ENCODE peak calls at places on chromosomes 1 and 21, in five cellular contexts. J is heart left ventricle, H is AG09309, Y is AG10803, V is fibroblast of the aortic adventitia. I is an unnamed sample.

GRCh38 chr1:230570724-230571390 is 71.4 kb upstream of the COG2 start:
- DNase-seq in J (no peak), H (no peak), Y (no peak), V (no peak), I (no peak)

GRCh38 chr1:45954401-45954847 is 151.0 kb downstream of the MAST2 start:
- DNase-seq in J (no peak), H (no peak), Y (peak), V (peak), I (no peak)

GRCh38 chr1:56411484-56412180 is 167.7 kb downstream of the PLPP3 start:
- DNase-seq in J (peak), H (peak), Y (peak), V (no peak), I (peak)

GRCh38 chr1:81430236-81430635 is 370.5 kb upstream of the ADGRL2 start:
- DNase-seq in J (no peak), H (no peak), Y (no peak), V (no peak), I (no peak)

GRCh38 chr1:195097316-195097715 is 1510.9 kb downstream of the KCNT2 start:
- DNase-seq in J (no peak), H (no peak), Y (no peak), V (no peak), I (no peak)

GRCh38 chr21:37780991-37781983 is 135.0 kb downstream of the KCNJ6 start:
- DNase-seq in J (no peak), H (no peak), Y (peak), V (no peak), I (no peak)

GRCh38 chr1:114956570-114956969 is 73.1 kb upstream of the TSHB start:
- DNase-seq in J (no peak), H (no peak), Y (peak), V (peak), I (no peak)

GRCh38 chr1:34266127-34266951 is 89.6 kb downstream of the C1orf94 start:
- DNase-seq in J (no peak), H (no peak), Y (peak), V (peak), I (no peak)

GRCh38 chr1:244210884-244211558 is 159.9 kb downstream of the ZBTB18 start:
- DNase-seq in J (no peak), H (no peak), Y (no peak), V (no peak), I (no peak)

GRCh38 chr1:76957961-76958360 is 90.7 kb downstream of the ST6GALNAC5 start:
- DNase-seq in J (no peak), H (no peak), Y (no peak), V (no peak), I (no peak)

GRCh38 chr1:51578383-51579109 is 38.3 kb upstream of the OSBPL9 start:
- DNase-seq in J (no peak), H (no peak), Y (no peak), V (no peak), I (no peak)

GRCh38 chr1:107525146-107525545 is 384.3 kb downstream of the NTNG1 start:
- DNase-seq in J (no peak), H (no peak), Y (peak), V (no peak), I (no peak)

GRCh38 chr1:176056312-176056711 is 150.8 kb downstream of the COP1 start:
- DNase-seq in J (no peak), H (no peak), Y (no peak), V (no peak), I (no peak)

GRCh38 chr1:184210048-184210447 is 158.5 kb downstream of the TSEN15 start:
- DNase-seq in J (no peak), H (peak), Y (peak), V (peak), I (peak)

GRCh38 chr1:6178751-6179563 is 1.2 kb downstream of the CHD5 start:
- DNase-seq in J (no peak), H (no peak), Y (no peak), V (no peak), I (no peak)

DNA sequence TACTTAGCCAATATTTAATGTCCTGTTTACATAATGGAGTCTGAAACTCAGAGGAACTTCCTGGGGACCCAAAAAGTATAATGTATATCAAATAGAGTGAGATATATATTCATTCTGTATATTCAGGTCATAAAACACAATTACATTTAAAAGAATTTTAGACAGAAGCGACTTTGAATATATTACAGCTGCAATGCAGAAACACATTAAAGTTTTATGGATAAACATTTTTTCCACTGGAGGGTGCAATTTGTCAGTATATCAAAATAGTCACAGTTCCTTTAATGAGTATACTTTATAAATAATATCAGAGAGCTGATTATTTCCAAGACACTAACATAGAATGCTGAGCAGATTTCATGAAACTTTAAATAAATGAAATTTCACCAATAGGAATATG is 43.9 kb upstream of the CRB1 start:
- DNase-seq in J (no peak), H (no peak), Y (no peak), V (peak), I (no peak)
- TF ChIP-seq CTCF in J (peak), H (no peak), Y (peak), V (peak), I (no peak)

DNA sequence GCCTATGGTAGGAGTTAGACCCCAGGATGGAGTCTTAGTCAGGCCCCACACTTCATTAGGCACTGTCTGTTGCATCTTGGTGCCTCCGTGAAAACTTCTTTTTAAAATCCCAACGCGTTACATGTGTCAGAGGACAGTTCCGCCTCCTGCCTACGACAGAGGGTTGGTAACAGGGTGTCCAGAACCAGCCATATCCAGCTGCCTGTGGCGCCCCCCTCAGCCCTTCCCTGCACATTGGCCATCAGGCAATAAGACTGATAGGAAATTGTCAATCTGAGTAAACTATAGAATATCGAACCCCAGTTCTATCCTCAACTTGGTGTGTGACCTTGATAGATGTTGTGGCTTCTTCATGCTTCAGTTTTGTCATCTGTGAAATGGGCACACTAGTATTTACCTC is 108.6 kb upstream of the CSF3R start:
- DNase-seq in J (no peak), H (no peak), Y (no peak), V (no peak), I (no peak)
- H3K4me3 ChIP-seq in J (no peak), H (no peak), Y (no peak), V (no peak), I (no peak)

GRCh38 chr1:171220551-171221175 is 27.6 kb upstream of the FMO1 start:
- DNase-seq in J (peak), H (no peak), Y (no peak), V (peak), I (no peak)
- TF ChIP-seq CTCF in J (no peak), H (peak), Y (peak), V (no peak), I (no peak)

GRCh38 chr1:100390507-100390906 is 38.2 kb downstream of the CDC14A start:
- DNase-seq in J (no peak), H (no peak), Y (no peak), V (no peak), I (no peak)

GRCh38 chr1:100391675-100392074 is 39.4 kb downstream of the CDC14A start:
- DNase-seq in J (no peak), H (no peak), Y (no peak), V (no peak), I (no peak)

GRCh38 chr1:100387209-100387608 is 34.9 kb downstream of the CDC14A start:
- DNase-seq in J (no peak), H (no peak), Y (peak), V (peak), I (peak)

GRCh38 chr1:100383743-100384405 is 31.6 kb downstream of the CDC14A start:
- DNase-seq in J (no peak), H (no peak), Y (no peak), V (no peak), I (no peak)

DNA sequence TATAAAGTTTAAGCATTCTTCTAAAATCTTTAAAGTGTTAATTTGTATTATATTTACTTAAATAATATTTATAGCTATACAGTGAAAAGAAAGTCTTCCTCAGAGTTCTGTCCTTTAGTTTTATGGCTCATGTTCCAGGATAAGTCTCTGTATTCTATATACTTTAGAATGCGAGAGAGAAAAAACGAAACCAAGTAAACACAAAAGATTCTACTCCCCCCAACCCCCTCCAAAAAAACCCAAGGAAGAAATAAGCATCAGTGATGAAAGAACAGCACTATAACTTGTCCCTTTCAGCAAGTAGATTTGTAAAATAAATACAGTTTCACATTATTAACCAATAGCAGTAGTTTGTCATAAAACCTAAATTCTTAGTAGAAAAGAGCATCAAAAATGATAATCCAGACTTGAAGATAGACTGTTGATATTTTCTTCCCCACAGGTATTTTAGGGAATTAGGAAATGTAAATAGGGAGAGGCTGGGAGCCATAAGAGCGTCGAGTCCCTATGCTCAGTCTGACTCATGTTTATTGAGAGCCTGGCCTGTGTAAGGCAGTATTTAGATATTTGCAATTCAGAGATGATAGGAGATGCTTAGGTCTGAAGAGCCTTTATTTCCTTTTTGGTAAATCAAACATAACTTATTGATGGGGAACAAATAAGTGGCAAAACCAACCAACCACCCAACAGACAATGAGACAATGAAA is 35.5 kb downstream of the CDC14A start:
- DNase-seq in J (no peak), H (no peak), Y (no peak), V (peak), I (no peak)
- H3K4me3 ChIP-seq in J (peak), H (no peak), Y (no peak), V (peak), I (no peak)

GRCh38 chr1:96872757-96873156 is 151.2 kb downstream of the PTBP2 start:
- DNase-seq in J (no peak), H (no peak), Y (no peak), V (no peak), I (no peak)
- TF ChIP-seq CTCF in J (no peak), H (no peak), Y (no peak), V (no peak), I (no peak)

GRCh38 chr1:89607888-89608626 is 24.9 kb upstream of the LRRC8C start:
- DNase-seq in J (peak), H (no peak), Y (no peak), V (no peak), I (no peak)
- H3K4me3 ChIP-seq in J (no peak), H (no peak), Y (no peak), V (no peak), I (no peak)